ENCODE peak calls at places on chromosomes 16 and 17, in ten cellular contexts. H, D, E, O, Q, J, Y, P, G and N are unnamed samples.

GRCh38 chr17:57963149-57963511 is 7.9 kb upstream of the CUEDC1 start:
- DNase-seq in O (no peak), G (no peak), H (no peak), Y (no peak), P (no peak), Q (no peak), J (no peak), E (no peak), D (no peak), N (no peak)

GRCh38 chr16:23857256-23857891 is 21.6 kb downstream of the PRKCB start:
- DNase-seq in E (peak; percentile 95), G (no peak), Y (no peak), H (peak; percentile 18), Q (no peak), P (no peak), J (no peak), O (no peak), D (no peak), N (peak; percentile 17)

GRCh38 chr17:44348234-44348987 is 3.3 kb downstream of the GRN start:
- DNase-seq in Y (no peak), H (no peak), D (peak; percentile 27), G (peak; percentile 84), E (no peak), J (peak; percentile 16), O (peak; percentile 68), Q (no peak), P (no peak), N (peak; percentile 10)

GRCh38 chr17:17865035-17865434 is 28.2 kb upstream of the SREBF1 start:
- DNase-seq in D (no peak), P (no peak), H (no peak), G (no peak), Q (no peak), J (no peak), Y (no peak), E (no peak), O (no peak), N (no peak)

GRCh38 chr17:40448213-40448638 is 5.0 kb downstream of the IGFBP4 start:
- DNase-seq in D (no peak), H (no peak), O (peak; percentile 75), J (no peak), Y (no peak), G (peak; percentile 64), Q (no peak), E (no peak), P (no peak), N (no peak)

GRCh38 chr17:692116-692515 is 22.5 kb downstream of the VPS53 start:
- DNase-seq in O (no peak), H (no peak), J (no peak), Q (no peak), Y (no peak), G (peak; percentile 90), E (no peak), P (no peak), D (no peak), N (no peak)

GRCh38 chr17:3740611-3741073 is 16.9 kb downstream of the HASPIN start:
- DNase-seq in E (no peak), H (no peak), P (peak; percentile 25), Y (no peak), J (no peak), O (no peak), Q (no peak), D (no peak), G (no peak), N (no peak)

GRCh38 chr17:79810138-79811027 is 13.5 kb upstream of the CBX8 start:
- DNase-seq in J (peak; percentile 98), O (no peak), D (peak; percentile 56), Q (peak; percentile 90), G (peak; percentile 86), E (peak; percentile 95), P (peak; percentile 84), H (peak; percentile 97), Y (peak; percentile 89), N (peak; percentile 95)

GRCh38 chr17:7220593-7221280 is 999 bp downstream of the ACADVL start:
- DNase-seq in O (peak; percentile 54), D (peak; percentile 79), Y (peak; percentile 75), E (peak; percentile 76), J (peak; percentile 88), Q (peak; percentile 72), H (peak; percentile 54), G (peak; percentile 80), P (peak; percentile 57), N (peak; percentile 80)

GRCh38 chr17:81481011-81481799 is 31.4 kb downstream of the ACTG1 start:
- DNase-seq in G (peak; percentile 75), P (peak; percentile 64), J (peak; percentile 99), D (no peak), H (peak; percentile 87), O (peak; percentile 66), E (peak; percentile 94), Y (peak; percentile 77), Q (no peak), N (peak; percentile 92)

GRCh38 chr17:48484850-48485249 is 46.0 kb downstream of the HOXB1 start:
- DNase-seq in J (no peak), H (no peak), E (peak; percentile 45), Q (no peak), G (peak; percentile 78), P (no peak), O (no peak), Y (no peak), D (no peak), N (no peak)

GRCh38 chr16:68444058-68444657 is 4.2 kb downstream of the SMPD3 start:
- DNase-seq in P (no peak), G (peak; percentile 61), J (peak; percentile 79), Y (peak; percentile 84), Q (peak; percentile 75), D (no peak), E (peak; percentile 41), H (peak; percentile 84), O (no peak), N (peak; percentile 24)

GRCh38 chr17:36731806-36732205 is 130.4 kb downstream of the MRM1 start:
- DNase-seq in Q (peak; percentile 83), E (peak; percentile 28), O (no peak), P (no peak), H (peak; percentile 88), Y (peak; percentile 91), G (no peak), D (no peak), J (peak; percentile 87), N (no peak)

GRCh38 chr17:35748323-35748960 is 4.6 kb downstream of the GAS2L2 start:
- DNase-seq in G (no peak), Q (no peak), D (no peak), P (no peak), H (no peak), O (no peak), E (no peak), Y (no peak), J (peak; percentile 32), N (no peak)

DNA sequence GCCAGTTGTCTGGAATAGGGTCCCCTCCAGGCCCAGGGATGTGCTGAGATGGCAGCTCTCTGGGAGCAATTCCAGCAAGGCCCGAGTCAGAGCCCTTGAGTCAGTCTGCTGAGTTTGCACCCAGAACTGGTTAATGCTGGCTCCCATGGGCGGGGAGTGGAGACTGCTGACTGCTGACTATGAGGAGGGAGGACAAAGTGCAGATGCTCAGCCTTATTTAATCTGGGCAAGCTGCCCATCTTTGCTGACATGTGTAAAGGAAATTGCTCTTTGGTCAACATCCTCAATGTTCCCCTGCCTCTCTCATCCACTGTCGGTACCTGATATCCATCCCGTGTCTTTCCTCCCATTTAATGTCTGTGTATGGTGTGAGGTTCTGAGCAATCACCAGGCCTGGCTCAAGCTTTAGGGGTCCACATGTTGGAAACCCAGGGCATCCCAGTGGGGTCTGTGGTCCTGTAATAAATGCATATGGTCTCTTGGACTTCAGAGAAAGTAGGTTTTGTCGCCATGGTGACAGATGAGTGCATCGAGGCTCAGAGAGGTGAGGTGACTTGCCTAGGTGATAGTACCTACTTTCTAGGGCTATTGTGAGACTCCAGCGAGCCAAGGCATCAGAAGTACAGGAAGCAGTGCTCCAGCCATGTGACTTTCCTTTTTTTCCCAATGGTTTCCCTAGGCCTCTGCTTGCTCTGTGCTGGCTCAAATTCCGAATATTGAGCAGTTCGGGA is 20.0 kb upstream of the RNF135 start:
- DNase-seq in E (peak; percentile 11), H (no peak), J (no peak), O (peak; percentile 77), D (no peak), G (peak; percentile 92), Y (no peak), P (no peak), Q (no peak), N (no peak)
- H3K4me3 ChIP-seq in E (no peak overlapping the region), H (no peak overlapping the region), J (no peak overlapping the region), O (no peak overlapping the region), D (no peak overlapping the region), G (no peak overlapping the region), Y (no peak overlapping the region), P (no peak overlapping the region), Q (no peak overlapping the region), N (no peak overlapping the region)

GRCh38 chr17:4742133-4742532 is 2.4 kb upstream of the CXCL16 start:
- DNase-seq in O (no peak), Q (no peak), E (no peak), J (no peak), D (no peak), Y (no peak), H (no peak), P (no peak), G (no peak), N (no peak)
- H3K27me3 ChIP-seq in O (peaks cover 33% of the 10 kb centered on the region), Q (no peaks in the 10 kb centered on the region), E (peaks cover 13% of the 10 kb centered on the region), J (peaks cover 59% of the 10 kb centered on the region), D (peaks cover 16% of the 10 kb centered on the region), Y (peaks cover 57% of the 10 kb centered on the region), H (peaks cover 97% of the 10 kb centered on the region), P (no peaks in the 10 kb centered on the region), G (peaks cover 6% of the 10 kb centered on the region), N (peaks cover 16% of the 10 kb centered on the region)

DNA sequence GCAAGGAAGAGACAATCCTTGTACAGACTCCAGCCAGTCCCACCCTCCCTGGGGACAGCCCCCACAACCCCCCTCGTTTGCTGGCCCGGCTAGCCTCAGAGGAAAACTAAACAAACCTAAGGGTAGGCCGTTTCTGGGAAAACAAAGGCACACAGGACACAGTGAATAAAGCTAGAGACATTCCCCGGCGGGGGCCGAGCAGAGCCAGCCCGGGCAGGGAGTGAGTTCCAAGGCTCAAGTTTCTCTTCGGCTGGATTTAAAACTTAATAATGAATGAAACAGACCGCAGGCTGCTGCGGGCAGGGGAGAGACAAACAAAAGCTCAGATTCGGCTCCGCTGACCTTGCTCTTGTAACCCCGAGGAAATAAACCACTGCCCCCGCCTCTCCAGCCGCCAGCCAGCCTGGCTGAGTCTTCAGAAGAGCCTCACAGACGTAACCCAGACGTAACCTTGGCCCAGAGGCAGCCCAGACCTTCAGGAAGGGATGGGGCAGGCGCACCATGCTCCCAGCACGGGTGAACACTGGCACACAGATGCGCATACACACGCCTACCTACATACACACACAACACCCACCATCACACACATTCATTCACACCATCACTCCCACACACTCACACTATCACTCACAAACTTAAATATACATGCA is 216.0 kb downstream of the ZNF423 start:
- DNase-seq in D (no peak), O (no peak), G (no peak), H (peak; percentile 88), E (no peak), Y (peak; percentile 56), J (peak; percentile 84), P (no peak), Q (peak; percentile 73), N (no peak)
- H3K4me3 ChIP-seq in D (no peak overlapping the region), O (no peak overlapping the region), G (no peak overlapping the region), H (peak overlapping the region; percentile 4), E (no peak overlapping the region), Y (no peak overlapping the region), J (no peak overlapping the region), P (no peak overlapping the region), Q (no peak overlapping the region), N (no peak overlapping the region)

GRCh38 chr16:28263305-28263704 is 29.0 kb upstream of the SBK1 start:
- DNase-seq in Q (no peak), Y (no peak), P (no peak), H (no peak), E (no peak), G (no peak), D (no peak), J (no peak), O (no peak), N (no peak)
- H3K27me3 ChIP-seq in Q (no peaks in the 10 kb centered on the region), Y (no peaks in the 10 kb centered on the region), P (no peaks in the 10 kb centered on the region), H (no peaks in the 10 kb centered on the region), E (no peaks in the 10 kb centered on the region), G (peaks cover 26% of the 10 kb centered on the region), D (no peaks in the 10 kb centered on the region), J (no peaks in the 10 kb centered on the region), O (peaks cover 59% of the 10 kb centered on the region), N (peaks cover 12% of the 10 kb centered on the region)